ENCODE peak calls at places on chromosomes 4 and X, in six cellular contexts. T, X, W, S, G and V are unnamed samples.

GRCh38 chr4:164977243-164978164 is at the start of gene TRIM61:
- DNase-seq in T (no peak), X (peak; percentile 23), W (no peak), S (no peak), G (peak; percentile 17), V (peak; percentile 87)

GRCh38 chrX:40097101-40097491 is 662 bp downstream of the BCOR start:
- DNase-seq in T (peak; percentile 70), X (no peak), W (no peak), S (no peak), G (no peak), V (no peak)

GRCh38 chr4:39383690-39384089 is 17.5 kb upstream of the RFC1 start:
- DNase-seq in T (no peak), X (no peak), W (no peak), S (no peak), G (no peak), V (no peak)

GRCh38 chr4:139619644-139620043 is 46.0 kb upstream of the MGST2 start:
- DNase-seq in T (no peak), X (no peak), W (peak; percentile 79), S (peak; percentile 39), G (no peak), V (peak; percentile 31)

GRCh38 chr4:24991015-24991414 is 39.7 kb downstream of the LGI2 start:
- DNase-seq in T (no peak), X (no peak), W (no peak), S (no peak), G (no peak), V (no peak)

GRCh38 chr4:108270466-108271450 is 102.0 kb upstream of the LEF1 start:
- DNase-seq in T (no peak), X (no peak), W (no peak), S (no peak), G (no peak), V (no peak)

GRCh38 chr4:184961693-184962092 is 56.6 kb upstream of the HELT start:
- DNase-seq in T (no peak), X (no peak), W (peak; percentile 35), S (no peak), G (no peak), V (peak; percentile 59)

GRCh38 chr4:110475881-110476818 is at the start of gene ENPEP:
- DNase-seq in T (peak; percentile 32), X (no peak), W (peak; percentile 62), S (peak; percentile 67), G (no peak), V (peak; percentile 89)

GRCh38 chrX:119755981-119756533 is 2.3 kb upstream of the SOWAHD start:
- DNase-seq in T (no peak), X (peak; percentile 31), W (no peak), S (no peak), G (no peak), V (no peak)

GRCh38 chrX:79270401-79270800 is 96.7 kb downstream of the ITM2A start:
- DNase-seq in T (no peak), X (peak; percentile 51), W (peak; percentile 46), S (peak; percentile 7), G (peak; percentile 45), V (peak; percentile 50)

GRCh38 chr4:1627417-1628313 is 56.4 kb downstream of the FAM53A start:
- DNase-seq in T (no peak), X (no peak), W (no peak), S (no peak), G (no peak), V (no peak)

GRCh38 chr4:74395633-74396032 is 30.7 kb downstream of the EREG start:
- DNase-seq in T (no peak), X (no peak), W (no peak), S (no peak), G (no peak), V (peak; percentile 32)

GRCh38 chr4:55086561-55086960 is 38.8 kb downstream of the KDR start:
- DNase-seq in T (no peak), X (no peak), W (no peak), S (no peak), G (no peak), V (no peak)

GRCh38 chr4:103934178-103934789 is 214.5 kb upstream of the TACR3 start:
- DNase-seq in T (no peak), X (no peak), W (peak; percentile 73), S (peak; percentile 57), G (no peak), V (peak; percentile 63)

GRCh38 chr4:188127157-188127874 is 11.9 kb upstream of the TRIML1 start:
- DNase-seq in T (no peak), X (no peak), W (no peak), S (peak; percentile 73), G (no peak), V (no peak)

GRCh38 chr4:88522702-88523324 is 763 bp downstream of the PYURF start:
- DNase-seq in T (peak; percentile 52), X (no peak), W (peak; percentile 41), S (peak; percentile 24), G (peak; percentile 9), V (peak; percentile 71)